ENCODE peak calls at places on chromosomes 6 and 20, in eight cellular contexts. N, C, W, H, V, K, O and E are unnamed samples.

GRCh38 chr6:85015396-85015990 is 251.1 kb upstream of the TBX18 start:
- DNase-seq in N (no peak), C (peak; percentile 51), W (peak; percentile 48), H (no peak), V (peak; percentile 30), K (peak; percentile 25), O (peak; percentile 57), E (peak; percentile 46)

GRCh38 chr6:137697267-137697938 is 169.7 kb upstream of the TNFAIP3 start:
- DNase-seq in N (no peak), C (peak; percentile 70), W (no peak), H (no peak), V (peak; percentile 49), K (no peak), O (peak; percentile 91), E (peak; percentile 57)

GRCh38 chr6:37679539-37680476 is 17.9 kb downstream of the MDGA1 start:
- DNase-seq in N (no peak), C (no peak), W (no peak), H (no peak), V (no peak), K (no peak), O (no peak), E (peak; percentile 51)

GRCh38 chr6:129502261-129502660 is 207.7 kb downstream of the ARHGAP18 start:
- DNase-seq in N (no peak), C (no peak), W (no peak), H (no peak), V (no peak), K (no peak), O (no peak), E (peak; percentile 54)

GRCh38 chr6:79672631-79673065 is 41.5 kb downstream of the SH3BGRL2 start:
- DNase-seq in N (no peak), C (no peak), W (no peak), H (no peak), V (no peak), K (no peak), O (no peak), E (peak; percentile 56)

GRCh38 chr6:127051571-127052260 is 66.8 kb upstream of the RSPO3 start:
- DNase-seq in N (no peak), C (no peak), W (no peak), H (no peak), V (no peak), K (peak; percentile 57), O (no peak), E (no peak)

GRCh38 chr6:37225350-37226169 is 32.0 kb upstream of the TBC1D22B start:
- DNase-seq in N (no peak), C (no peak), W (no peak), H (no peak), V (no peak), K (no peak), O (no peak), E (no peak)

GRCh38 chr6:110615723-110616122 is 139.3 kb upstream of the SLC22A16 start:
- DNase-seq in N (no peak), C (no peak), W (no peak), H (no peak), V (no peak), K (no peak), O (no peak), E (no peak)

GRCh38 chr6:165624871-165625639 is 38.0 kb downstream of the PDE10A start:
- DNase-seq in N (no peak), C (no peak), W (no peak), H (no peak), V (no peak), K (no peak), O (no peak), E (no peak)

GRCh38 chr6:34575326-34575725 is 19.2 kb upstream of the SPDEF start:
- DNase-seq in N (no peak), C (no peak), W (no peak), H (no peak), V (peak; percentile 21), K (no peak), O (no peak), E (no peak)

GRCh38 chr20:3239867-3240775 is 1.1 kb upstream of the SLC4A11 start:
- DNase-seq in N (no peak), C (no peak), W (no peak), H (no peak), V (peak; percentile 42), K (no peak), O (no peak), E (peak; percentile 58)

DNA sequence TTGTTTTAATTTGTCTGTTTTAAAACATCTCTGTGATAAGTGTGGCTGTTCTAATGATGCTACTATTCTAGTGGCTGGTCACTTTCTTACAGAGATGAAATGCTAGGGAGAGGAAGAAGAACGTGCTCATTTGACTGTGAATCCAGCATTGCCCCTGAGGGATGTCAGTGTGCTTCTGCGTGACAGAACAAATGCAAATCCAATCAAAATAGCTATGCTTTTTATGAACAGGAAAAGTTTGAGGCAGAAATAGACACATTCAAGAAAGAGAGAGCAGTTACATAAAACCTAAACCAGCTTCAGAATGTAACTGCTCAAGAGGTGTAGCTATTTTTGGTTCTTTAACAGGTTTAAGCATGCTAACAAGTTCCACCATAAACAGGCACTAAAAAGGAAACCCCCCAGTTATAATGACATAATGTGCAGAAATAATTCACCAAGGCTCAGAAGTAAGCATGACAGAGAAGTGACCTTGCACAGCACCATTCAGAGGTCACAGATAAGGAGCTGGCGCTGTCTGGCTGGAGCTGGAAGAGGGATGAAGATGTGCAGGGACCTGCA is 385.3 kb downstream of the EPM2A start:
- DNase-seq in N (no peak), C (no peak), W (no peak), H (no peak), V (no peak), K (no peak), O (no peak), E (peak; percentile 13)
- H3K4me3 ChIP-seq in N (no peak overlapping the region), C (no peak overlapping the region), W (no peak overlapping the region), H (no peak overlapping the region), V (no peak overlapping the region), K (no peak overlapping the region), O (no peak overlapping the region), E (no peak overlapping the region)

GRCh38 chr20:19236371-19237055 is 24.1 kb downstream of the SLC24A3 start:
- DNase-seq in N (no peak), C (no peak), W (no peak), H (no peak), V (no peak), K (no peak), O (no peak), E (no peak)

GRCh38 chr20:19231359-19232035 is 19.1 kb downstream of the SLC24A3 start:
- DNase-seq in N (no peak), C (no peak), W (no peak), H (no peak), V (no peak), K (no peak), O (no peak), E (no peak)

DNA sequence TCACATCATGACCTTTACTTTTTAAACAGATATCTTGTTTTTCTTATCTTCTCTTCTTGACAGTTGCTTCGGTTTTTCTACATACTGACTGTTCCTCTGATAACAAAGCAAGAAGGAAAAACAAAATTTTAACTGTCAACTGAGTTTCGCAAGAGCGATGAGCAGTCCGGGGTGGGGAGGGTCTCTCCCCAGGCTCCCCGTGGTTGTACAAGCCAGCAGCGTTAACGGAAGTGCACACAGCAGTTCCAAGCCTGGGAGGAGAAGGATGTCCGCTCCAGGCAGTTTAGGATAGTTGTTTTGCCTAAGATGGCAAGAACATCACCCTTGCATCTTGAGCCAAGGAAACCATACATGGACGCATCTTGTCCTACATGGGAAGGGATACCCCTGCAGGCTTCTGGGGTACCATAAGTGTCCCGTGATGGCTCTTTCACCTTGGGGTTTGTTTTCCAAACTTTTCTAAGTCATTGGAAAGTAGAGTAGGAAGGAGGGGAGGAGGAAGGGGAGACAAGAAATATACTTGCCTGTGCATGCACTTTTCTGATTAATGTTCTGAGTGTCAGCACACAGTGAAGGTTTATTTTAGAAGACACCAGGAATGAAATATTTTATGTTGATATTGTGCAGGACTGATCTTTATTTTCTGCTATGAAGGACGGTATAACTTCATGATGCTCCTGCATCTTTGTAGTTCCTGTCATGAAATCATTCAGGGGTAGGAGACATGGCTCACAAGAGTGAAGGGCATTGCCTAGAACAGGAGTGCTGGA is 20.8 kb downstream of the SLC24A3 start:
- DNase-seq in N (no peak), C (no peak), W (no peak), H (no peak), V (no peak), K (no peak), O (no peak), E (no peak)
- H3K4me3 ChIP-seq in N (no peak overlapping the region), C (no peak overlapping the region), W (no peak overlapping the region), H (no peak overlapping the region), V (no peak overlapping the region), K (no peak overlapping the region), O (no peak overlapping the region), E (no peak overlapping the region)

GRCh38 chr20:9070304-9070703 is 1.4 kb downstream of the PLCB4 start:
- DNase-seq in N (no peak), C (no peak), W (no peak), H (no peak), V (no peak), K (no peak), O (no peak), E (no peak)

GRCh38 chr20:9072741-9073310 is 3.9 kb downstream of the PLCB4 start:
- DNase-seq in N (no peak), C (no peak), W (no peak), H (no peak), V (no peak), K (no peak), O (no peak), E (no peak)

GRCh38 chr20:9068896-9069663 is at the start of gene PLCB4:
- DNase-seq in N (peak; percentile 50), C (peak; percentile 17), W (no peak), H (no peak), V (peak; percentile 83), K (no peak), O (peak; percentile 65), E (peak; percentile 19)

GRCh38 chr20:9075264-9076095 is 6.6 kb downstream of the PLCB4 start:
- DNase-seq in N (no peak), C (no peak), W (no peak), H (no peak), V (no peak), K (no peak), O (no peak), E (no peak)

DNA sequence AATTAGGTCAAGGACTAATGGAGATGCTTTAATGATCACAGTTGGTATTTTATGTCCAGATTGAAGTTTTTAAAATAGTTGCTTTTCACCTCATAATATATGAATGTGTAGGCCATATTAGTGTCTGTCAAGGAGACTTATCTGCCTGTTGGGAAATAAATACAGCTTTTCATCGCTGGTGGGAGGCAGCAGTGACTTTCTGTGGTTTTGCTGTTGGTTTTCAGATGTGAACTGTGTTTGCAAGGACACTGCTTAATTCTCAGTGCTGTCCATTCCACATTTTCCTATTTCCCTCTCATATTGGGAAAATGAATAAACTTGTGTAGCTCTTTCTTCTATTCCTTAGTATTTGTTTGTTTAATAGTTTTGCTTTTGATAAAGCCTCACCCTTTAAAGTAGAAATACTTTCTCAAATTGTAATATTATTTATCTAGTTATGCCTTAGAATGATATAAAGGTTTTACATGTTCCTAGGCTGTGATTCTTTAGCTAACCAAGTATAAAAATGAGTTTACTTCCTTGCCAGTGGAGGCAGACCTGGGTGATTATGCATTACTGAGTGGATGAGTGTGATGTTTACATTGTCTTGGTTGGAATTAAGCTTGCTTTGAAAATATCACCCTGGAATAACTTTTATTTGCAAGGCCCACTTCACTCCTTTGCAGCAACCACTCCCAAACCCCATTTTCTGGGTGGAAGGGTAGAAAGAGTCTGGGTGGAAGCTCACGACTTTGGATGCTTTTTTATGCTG is 3.3 kb downstream of the PLCB4 start:
- DNase-seq in N (no peak), C (no peak), W (no peak), H (no peak), V (no peak), K (no peak), O (no peak), E (peak; percentile 25)
- H3K4me3 ChIP-seq in N (no peak overlapping the region), C (no peak overlapping the region), W (no peak overlapping the region), H (no peak overlapping the region), V (no peak overlapping the region), K (no peak overlapping the region), O (no peak overlapping the region), E (no peak overlapping the region)

GRCh38 chr20:57397693-57398108 is 6.5 kb downstream of the RBM38 start:
- DNase-seq in N (no peak), C (no peak), W (no peak), H (no peak), V (peak; percentile 55), K (no peak), O (no peak), E (no peak)
- H3K4me3 ChIP-seq in N (no peak overlapping the region), C (no peak overlapping the region), W (no peak overlapping the region), H (no peak overlapping the region), V (no peak overlapping the region), K (no peak overlapping the region), O (no peak overlapping the region), E (no peak overlapping the region)